ENCODE peak calls at places on chromosome 7, in four cellular contexts. G is sigmoid colon, T is endothelial cell of umbilical vein, N is transverse colon. Z is an unnamed sample.

GRCh38 chr7:100373261-100373831 is at the start of gene PILRA:
- DNase-seq in N (no peak), G (no peak), T (no peak), Z (no peak)

GRCh38 chr7:50696810-50697582 is 85.7 kb downstream of the GRB10 start:
- DNase-seq in T (peak), G (no peak), N (no peak), Z (no peak)

GRCh38 chr7:87312215-87312865 is 33.1 kb upstream of the CROT start:
- DNase-seq in G (no peak), T (peak), N (peak), Z (peak)

GRCh38 chr7:125663961-125664360 is 734.3 kb upstream of the POT1 start:
- DNase-seq in G (no peak), N (no peak), T (no peak), Z (no peak)

GRCh38 chr7:9201928-9202327 is 768.5 kb downstream of the NXPH1 start:
- DNase-seq in G (no peak), T (no peak), N (no peak), Z (no peak)

GRCh38 chr7:50212666-50213621 is 91.6 kb upstream of the IKZF1 start:
- DNase-seq in N (no peak), T (no peak), G (no peak), Z (no peak)

GRCh38 chr7:80721880-80722595 is 83.6 kb downstream of the CD36 start:
- DNase-seq in G (no peak), N (no peak), T (peak), Z (no peak)

GRCh38 chr7:100865971-100866720 is 1.0 kb upstream of the TRIP6 start:
- DNase-seq in N (peak), G (peak), T (peak), Z (no peak)

GRCh38 chr7:78176186-78176585 is 377.6 kb downstream of the PHTF2 start:
- DNase-seq in G (no peak), N (no peak), T (no peak), Z (no peak)

GRCh38 chr7:129376778-129377700 is 57.2 kb upstream of the STRIP2 start:
- DNase-seq in G (no peak), N (no peak), T (peak), Z (no peak)

GRCh38 chr7:24381919-24382505 is 98.0 kb downstream of the NPY start:
- DNase-seq in N (no peak), T (no peak), G (no peak), Z (peak)

GRCh38 chr7:33807779-33808482 is 97.4 kb upstream of the BMPER start:
- DNase-seq in N (peak), T (peak), G (no peak), Z (no peak)

GRCh38 chr7:128201690-128202085 is 39.4 kb upstream of the LEP start:
- DNase-seq in N (no peak), G (no peak), T (no peak), Z (no peak)

GRCh38 chr7:22724861-22725260 is 2.1 kb upstream of the IL6 start:
- DNase-seq in G (no peak), T (no peak), N (no peak), Z (no peak)

DNA sequence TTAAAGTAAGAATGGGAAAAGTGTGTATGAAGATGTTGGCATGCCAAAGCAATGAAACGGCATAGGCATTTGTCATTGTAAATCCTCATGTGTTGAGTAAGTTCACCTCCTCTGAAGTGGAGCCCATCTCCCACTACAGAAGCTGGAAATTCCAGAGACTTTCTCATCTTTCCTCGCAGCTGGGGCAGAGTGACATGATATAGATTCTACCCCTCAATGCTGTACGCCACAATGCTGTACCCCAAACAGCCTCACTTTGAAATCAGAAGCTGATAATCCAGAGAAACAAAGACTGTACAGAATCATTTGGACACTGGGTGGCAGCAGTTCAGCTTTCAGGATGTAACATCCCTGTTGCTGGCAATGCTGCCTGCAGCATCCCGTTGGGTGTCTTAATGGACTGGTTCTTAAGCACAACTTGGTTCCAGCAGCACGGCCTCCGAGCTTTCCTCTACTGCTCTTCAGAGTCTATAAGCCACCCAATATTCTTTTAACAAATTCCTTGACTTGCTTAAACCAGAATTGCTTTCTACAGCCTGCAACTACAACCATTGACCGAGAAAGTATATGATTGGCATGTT is 18.8 kb downstream of the ZC3HAV1L start:
- DNase-seq in N (peak), G (peak), T (peak), Z (peak)
- TF ChIP-seq POLR2AphosphoS5 in N (no peak), G (no peak), T (no peak), Z (no peak)

DNA sequence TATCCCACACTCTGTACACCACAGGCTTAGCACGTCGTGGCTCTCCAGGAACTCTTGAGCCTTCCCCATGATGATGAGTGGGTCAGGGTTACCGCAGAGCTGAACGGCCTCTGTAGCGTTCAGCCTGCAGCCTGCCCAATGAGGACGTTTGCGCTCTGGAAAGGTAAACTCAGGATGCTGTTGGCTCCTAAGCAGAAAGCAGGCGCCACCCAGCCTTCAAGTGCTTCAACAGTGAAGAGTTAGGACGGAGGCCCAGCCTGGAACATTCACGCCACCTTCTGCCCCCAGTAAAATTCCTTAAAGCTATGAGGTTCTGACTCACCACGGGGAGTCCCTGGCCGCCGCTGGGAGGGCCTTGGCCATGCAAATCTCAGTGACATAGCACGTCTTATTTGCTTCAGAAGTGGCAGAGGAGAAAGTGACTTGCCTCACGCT is 161.5 kb upstream of the SH2B2 start:
- DNase-seq in T (peak), G (peak), N (peak), Z (peak)
- TF ChIP-seq POLR2AphosphoS5 in T (no peak), G (peak), N (no peak), Z (no peak)

GRCh38 chr7:140990193-140990962 is 24.4 kb downstream of the MRPS33 start:
- DNase-seq in G (no peak), N (no peak), T (no peak), Z (no peak)

GRCh38 chr7:140989068-140989467 is 25.7 kb downstream of the MRPS33 start:
- DNase-seq in G (no peak), T (no peak), N (no peak), Z (no peak)

GRCh38 chr7:140992422-140992821 is 22.3 kb downstream of the MRPS33 start:
- DNase-seq in G (no peak), N (no peak), T (no peak), Z (no peak)
- TF ChIP-seq POLR2AphosphoS5 in G (no peak), N (no peak), T (no peak), Z (no peak)

GRCh38 chr7:28623105-28623730 is 210.9 kb downstream of the CREB5 start:
- DNase-seq in T (no peak), G (no peak), N (no peak), Z (no peak)
- TF ChIP-seq POLR2AphosphoS5 in T (no peak), G (no peak), N (no peak), Z (no peak)

GRCh38 chr7:102178410-102178809 is 108.3 kb upstream of the SH2B2 start:
- DNase-seq in G (no peak), N (no peak), T (no peak), Z (no peak)

GRCh38 chr7:102173669-102174068 is 113.0 kb upstream of the SH2B2 start:
- DNase-seq in G (no peak), N (no peak), T (peak), Z (no peak)

GRCh38 chr7:102180727-102181126 is 105.9 kb upstream of the SH2B2 start:
- DNase-seq in N (no peak), G (no peak), T (no peak), Z (no peak)

GRCh38 chr7:102170417-102170970 is 116.2 kb upstream of the SH2B2 start:
- DNase-seq in T (peak), N (no peak), G (no peak), Z (no peak)

DNA sequence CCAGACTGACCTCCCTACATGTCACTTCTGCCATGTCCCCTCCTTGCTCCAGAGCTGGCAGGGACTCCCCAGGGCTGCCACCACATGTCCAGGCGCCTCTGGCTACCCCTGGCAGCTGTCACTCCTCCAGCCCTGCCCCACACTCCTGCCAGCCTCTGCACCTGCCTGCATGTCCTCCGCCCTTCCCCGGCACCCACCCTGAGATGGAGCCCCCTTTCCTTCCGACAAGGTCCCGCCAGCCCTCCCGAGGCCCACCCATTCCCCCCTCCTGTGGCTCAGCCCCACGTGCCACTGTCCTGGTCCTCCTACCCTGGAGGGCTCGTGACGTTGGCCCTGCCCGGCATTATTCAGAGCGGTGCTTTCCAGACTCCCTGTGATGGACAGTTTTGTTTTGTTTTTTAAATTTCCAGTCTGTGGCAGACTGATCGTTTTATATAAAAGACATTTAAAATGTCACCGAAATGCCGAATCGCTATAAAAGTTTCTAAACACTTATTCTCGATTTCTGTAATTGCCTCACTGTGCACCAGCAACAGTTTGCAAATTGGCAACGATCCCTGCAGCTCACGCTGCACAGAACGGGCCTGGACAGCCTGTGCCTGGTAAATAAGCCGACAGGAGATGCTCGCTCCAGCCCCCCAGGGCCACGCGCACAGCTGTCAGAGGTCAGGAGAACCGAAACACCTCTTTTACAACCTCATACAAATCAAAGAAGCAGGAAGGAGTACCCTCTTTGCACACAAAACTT is 111.1 kb upstream of the SH2B2 start:
- DNase-seq in N (peak), T (no peak), G (peak), Z (no peak)
- TF ChIP-seq POLR2AphosphoS5 in N (peak), T (no peak), G (peak), Z (no peak)

GRCh38 chr7:134947831-134948230 is 38.5 kb upstream of the AGBL3 start:
- DNase-seq in G (no peak), N (no peak), T (no peak), Z (no peak)
- TF ChIP-seq POLR2AphosphoS5 in G (no peak), N (no peak), T (no peak), Z (no peak)

GRCh38 chr7:151276651-151277590 is 28.4 kb upstream of the SMARCD3 start:
- DNase-seq in G (peak), T (peak), N (peak), Z (peak)
- TF ChIP-seq POLR2AphosphoS5 in G (no peak), T (no peak), N (no peak), Z (no peak)

Z was measured in GM12892.